ENCODE peak calls at places on chromosome 12, in ten cellular contexts. K is activated T-helper 1 cell treated with Interleukin-2 at 50 U/mL for 16 hours, Q is GM12864, R is uterus, Z is glutamatergic neuron, J is cardiac muscle cell, G is HS-5, P is Kasumi-1, T is HTR-8/SVneo, X is frontal cortex. D is an unnamed sample.

GRCh38 chr12:123105427-123105826 is 45.5 kb downstream of the PITPNM2 start:
- DNase-seq in X (no peak), T (no peak), K (no peak), Z (no peak), P (no peak), Q (no peak), G (no peak), R (no peak), J (no peak), D (no peak)

GRCh38 chr12:6828671-6829531 is 694 bp downstream of the P3H3 start:
- DNase-seq in Z (peak; percentile 75), Q (no peak), R (peak; percentile 59), K (peak; percentile 33), T (peak; percentile 70), P (peak; percentile 10), X (peak; percentile 60), J (peak; percentile 72), G (no peak), D (peak; percentile 72)

GRCh38 chr12:78473136-78473535 is 391.4 kb upstream of the SYT1 start:
- DNase-seq in Z (no peak), X (no peak), K (no peak), G (no peak), R (no peak), Q (no peak), P (no peak), T (no peak), J (no peak), D (no peak)

GRCh38 chr12:6250343-6250742 is 50.1 kb downstream of the CD9 start:
- DNase-seq in X (no peak), Z (peak; percentile 28), G (no peak), T (no peak), Q (no peak), K (no peak), J (peak; percentile 75), P (no peak), R (no peak), D (no peak)

GRCh38 chr12:63845726-63846125 is 1.2 kb downstream of the SRGAP1 start:
- DNase-seq in X (no peak), G (no peak), T (no peak), K (no peak), P (no peak), J (peak; percentile 13), Z (no peak), R (no peak), Q (no peak), D (no peak)

GRCh38 chr12:102816816-102817434 is 100.1 kb downstream of the PAH start:
- DNase-seq in K (no peak), R (no peak), X (peak; percentile 16), T (peak; percentile 14), Z (no peak), P (peak; percentile 87), J (peak; percentile 57), G (peak; percentile 4), Q (peak; percentile 4), D (peak; percentile 66)

GRCh38 chr12:51460519-51460918 is 35.9 kb downstream of the SLC4A8 start:
- DNase-seq in G (no peak), Q (no peak), R (no peak), K (no peak), Z (no peak), T (no peak), P (no peak), J (no peak), X (no peak), D (no peak)

GRCh38 chr12:105275997-105276760 is 40.2 kb upstream of the APPL2 start:
- DNase-seq in P (no peak), Z (no peak), G (no peak), X (no peak), R (no peak), T (no peak), K (no peak), Q (no peak), J (no peak), D (no peak)

GRCh38 chr12:95240556-95240955 is 22.9 kb downstream of the VEZT start:
- DNase-seq in K (no peak), Q (no peak), X (no peak), P (no peak), T (no peak), R (no peak), J (no peak), Z (no peak), G (no peak), D (no peak)

GRCh38 chr12:64806593-64806992 is 17.9 kb upstream of the TBC1D30 start:
- DNase-seq in J (no peak), X (no peak), Q (no peak), G (no peak), R (no peak), T (no peak), K (no peak), P (no peak), Z (no peak), D (no peak)

GRCh38 chr12:1840561-1840960 is 20.2 kb downstream of the LRTM2 start:
- DNase-seq in X (no peak), Q (no peak), G (no peak), J (no peak), Z (peak; percentile 5), R (no peak), P (no peak), T (no peak), K (no peak), D (no peak)

GRCh38 chr12:124620606-124621295 is 53.3 kb upstream of the NCOR2 start:
- DNase-seq in X (no peak), P (no peak), K (no peak), J (no peak), G (no peak), T (no peak), R (no peak), Z (no peak), Q (no peak), D (no peak)

GRCh38 chr12:89679631-89680030 is 29.0 kb downstream of the ATP2B1 start:
- DNase-seq in X (no peak), R (no peak), Z (no peak), J (no peak), P (no peak), T (no peak), G (no peak), K (no peak), Q (no peak), D (no peak)

GRCh38 chr12:13947237-13947945 is 34.0 kb downstream of the GRIN2B start:
- DNase-seq in T (no peak), Z (no peak), R (no peak), J (no peak), Q (no peak), K (no peak), P (no peak), X (no peak), G (no peak), D (no peak)

GRCh38 chr12:56153291-56154065 is 1.1 kb downstream of the MYL6B start:
- DNase-seq in R (no peak), G (no peak), X (no peak), T (no peak), P (no peak), Q (no peak), K (no peak), J (no peak), Z (no peak), D (no peak)

GRCh38 chr12:19273482-19274330 is 144.2 kb downstream of the PLEKHA5 start:
- DNase-seq in R (peak; percentile 67), X (no peak), Q (no peak), T (peak; percentile 83), P (peak; percentile 78), K (peak; percentile 37), G (peak; percentile 96), Z (no peak), J (no peak), D (no peak)

GRCh38 chr12:101772019-101772774 is 32.9 kb upstream of the SYCP3 start:
- DNase-seq in Q (no peak), K (no peak), J (no peak), R (no peak), Z (no peak), T (no peak), P (peak; percentile 91), G (no peak), X (no peak), D (no peak)

GRCh38 chr12:97713217-97713616 is 250.6 kb downstream of the RMST start:
- DNase-seq in J (no peak), T (no peak), X (no peak), P (no peak), Q (no peak), Z (no peak), G (no peak), K (no peak), R (no peak), D (no peak)

GRCh38 chr12:93880853-93881522 is 203.8 kb downstream of the CRADD start:
- DNase-seq in R (no peak), K (no peak), G (no peak), J (no peak), P (no peak), Z (no peak), Q (no peak), T (no peak), X (no peak), D (no peak)

D was measured in Karpas-422.